ENCODE peak calls at places on chromosomes 16 and 17, in seven cellular contexts. M is SK-N-SH, A is left lung, B is upper lobe of right lung, F is H1, E is stomach, U is adrenal gland. N is an unnamed sample.

GRCh38 chr17:4591529-4591928 is 7.2 kb downstream of the SMTNL2 start:
- DNase-seq in M (peak; percentile 51), A (peak; percentile 59), B (no peak), F (no peak), E (no peak), U (no peak), N (no peak)

GRCh38 chr17:63275968-63276349 is 170.1 kb downstream of the CYB561 start:
- DNase-seq in M (no peak), A (no peak), B (no peak), F (no peak), E (no peak), U (no peak), N (no peak)

GRCh38 chr16:554640-555413 is 5.4 kb upstream of the PRR35 start:
- DNase-seq in M (no peak), A (no peak), B (no peak), F (no peak), E (no peak), U (no peak), N (no peak)

GRCh38 chr16:75251280-75252048 is at the start of gene BCAR1:
- DNase-seq in M (peak; percentile 97), A (peak; percentile 92), B (peak; percentile 96), F (peak; percentile 50), E (peak; percentile 93), U (peak; percentile 91), N (peak; percentile 93)

GRCh38 chr16:72172105-72173034 is at the start of gene PMFBP1:
- DNase-seq in M (no peak), A (no peak), B (no peak), F (no peak), E (no peak), U (peak; percentile 50), N (no peak)

GRCh38 chr17:67602439-67602838 is 115.3 kb upstream of the NOL11 start:
- DNase-seq in M (no peak), A (no peak), B (no peak), F (no peak), E (no peak), U (no peak), N (no peak)

GRCh38 chr16:68319185-68319908 is 8.5 kb downstream of the PRMT7 start:
- DNase-seq in M (no peak), A (no peak), B (no peak), F (no peak), E (no peak), U (no peak), N (no peak)

GRCh38 chr16:79310734-79311133 is 289.8 kb downstream of the MAF start:
- DNase-seq in M (no peak), A (no peak), B (no peak), F (no peak), E (peak; percentile 32), U (no peak), N (no peak)

GRCh38 chr17:43341705-43342600 is 56.8 kb upstream of the ARL4D start:
- DNase-seq in M (no peak), A (no peak), B (no peak), F (no peak), E (no peak), U (no peak), N (no peak)

GRCh38 chr16:75653926-75654325 is 6.4 kb downstream of the TERF2IP start:
- DNase-seq in M (peak; percentile 30), A (no peak), B (no peak), F (no peak), E (no peak), U (no peak), N (no peak)

GRCh38 chr16:30609002-30609927 is 924 bp downstream of the ZNF689 start:
- DNase-seq in M (peak; percentile 84), A (peak; percentile 89), B (peak; percentile 86), F (no peak), E (peak; percentile 54), U (peak; percentile 53), N (peak; percentile 74)

GRCh38 chr16:8831450-8832382 is 34.1 kb downstream of the PMM2 start:
- DNase-seq in M (no peak), A (no peak), B (no peak), F (peak; percentile 89), E (no peak), U (no peak), N (no peak)
- H3K27ac ChIP-seq in M (no peak overlapping the region), A (no peak overlapping the region), B (no peak overlapping the region), F (peak overlapping the region; percentile 90), E (no peak overlapping the region), U (no peak overlapping the region), N (no peak overlapping the region)

GRCh38 chr16:84419730-84420129 is 51.4 kb downstream of the ATP2C2 start:
- DNase-seq in M (no peak), A (no peak), B (peak; percentile 21), F (no peak), E (no peak), U (no peak), N (no peak)
- H3K27ac ChIP-seq in M (no peak overlapping the region), A (no peak overlapping the region), B (no peak overlapping the region), F (no peak overlapping the region), E (no peak overlapping the region), U (no peak overlapping the region), N (no peak overlapping the region)

GRCh38 chr17:37788531-37788930 is 43.7 kb upstream of the HNF1B start:
- DNase-seq in M (no peak), A (no peak), B (no peak), F (no peak), E (no peak), U (no peak), N (no peak)
- H3K27ac ChIP-seq in M (no peak overlapping the region), A (no peak overlapping the region), B (no peak overlapping the region), F (no peak overlapping the region), E (no peak overlapping the region), U (no peak overlapping the region), N (no peak overlapping the region)

GRCh38 chr17:28745777-28746473 is 2.1 kb downstream of the TRAF4 start:
- DNase-seq in M (no peak), A (peak; percentile 84), B (peak; percentile 79), F (no peak), E (peak; percentile 85), U (peak; percentile 74), N (peak; percentile 62)
- H3K27ac ChIP-seq in M (peak overlapping the region; percentile 97), A (peak overlapping the region; percentile 94), B (peak overlapping the region; percentile 94), F (peak overlapping the region; percentile 98), E (peak overlapping the region; percentile 99), U (peak overlapping the region; percentile 87), N (peak overlapping the region; percentile 94)

DNA sequence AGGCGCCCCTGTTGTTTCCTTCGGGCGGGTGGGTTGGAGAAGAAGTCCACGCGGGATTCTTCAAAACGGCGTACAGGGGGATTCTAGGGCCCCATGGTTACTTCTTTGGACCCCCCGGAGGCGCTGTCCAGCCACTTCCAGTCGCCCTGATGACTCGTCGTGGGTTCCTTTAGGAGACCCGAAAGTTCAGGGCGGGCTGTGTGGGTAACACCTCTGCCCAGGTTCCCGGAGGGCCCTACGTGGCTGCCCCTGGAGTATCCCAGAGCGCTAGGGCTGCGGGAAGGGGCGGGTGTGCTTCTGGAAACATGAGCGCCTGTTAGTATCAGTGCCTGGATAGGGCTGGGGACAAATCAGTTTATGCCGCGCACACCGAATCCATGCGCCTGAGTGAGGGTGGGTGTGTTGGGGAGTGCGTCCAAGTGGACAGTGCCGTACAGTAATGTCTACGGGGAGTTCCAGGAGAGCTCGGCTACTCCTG is 602 bp upstream of the HIC1 start:
- DNase-seq in M (peak; percentile 76), A (peak; percentile 66), B (no peak), F (no peak), E (no peak), U (no peak), N (no peak)
- H3K27ac ChIP-seq in M (no peak overlapping the region), A (peak overlapping the region; percentile 77), B (no peak overlapping the region), F (no peak overlapping the region), E (peak overlapping the region; percentile 84), U (peak overlapping the region; percentile 39), N (peak overlapping the region; percentile 87)

GRCh38 chr17:76196675-76197074 is 43.6 kb downstream of the RNF157 start:
- DNase-seq in M (no peak), A (no peak), B (peak; percentile 67), F (no peak), E (peak; percentile 52), U (peak; percentile 22), N (no peak)
- H3K27ac ChIP-seq in M (no peak overlapping the region), A (no peak overlapping the region), B (no peak overlapping the region), F (no peak overlapping the region), E (peak overlapping the region; percentile 11), U (no peak overlapping the region), N (no peak overlapping the region)

GRCh38 chr17:5943232-5943631 is 126.9 kb upstream of the WSCD1 start:
- DNase-seq in M (no peak), A (no peak), B (no peak), F (no peak), E (no peak), U (no peak), N (no peak)
- H3K27ac ChIP-seq in M (no peak overlapping the region), A (no peak overlapping the region), B (no peak overlapping the region), F (no peak overlapping the region), E (no peak overlapping the region), U (no peak overlapping the region), N (no peak overlapping the region)

DNA sequence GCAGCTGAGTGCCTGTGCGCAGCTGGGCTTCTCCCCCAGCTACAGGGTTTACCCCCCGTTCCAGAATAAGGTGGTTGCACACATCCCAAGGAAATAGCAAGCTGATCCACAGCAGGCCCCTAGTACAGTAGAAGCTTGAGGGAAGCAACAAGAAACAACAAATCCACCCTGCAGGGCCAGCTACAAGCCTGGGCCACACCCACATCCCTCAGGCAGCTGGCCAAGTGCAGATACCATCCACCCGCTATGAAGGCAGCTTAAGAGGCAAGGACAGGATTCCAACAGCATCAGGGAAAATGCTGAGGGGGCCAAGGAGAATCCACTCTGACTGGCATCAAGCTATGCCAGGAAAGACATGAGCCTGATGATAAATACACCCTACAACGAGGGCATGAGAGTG is 66.9 kb upstream of the RCVRN start:
- DNase-seq in M (peak; percentile 36), A (no peak), B (peak; percentile 65), F (no peak), E (peak; percentile 35), U (peak; percentile 25), N (peak; percentile 66)
- H3K27ac ChIP-seq in M (no peak overlapping the region), A (no peak overlapping the region), B (no peak overlapping the region), F (no peak overlapping the region), E (no peak overlapping the region), U (no peak overlapping the region), N (peak overlapping the region; percentile 41)

N was measured in lower lobe of right lung.